ENCODE peak calls at places on chromosomes 2 and 18, in four cellular contexts. F is sigmoid colon, E is fibroblast of lung, I is uterus. M is an unnamed sample.
A peak's percentile ranks its signal among the peaks of the same experiment; 100 is the strongest.

GRCh38 chr2:893311-893710 is 57.3 kb upstream of the SNTG2 start:
- DNase-seq in F (no peak), E (no peak), I (no peak), M (no peak)

GRCh38 chr2:198641161-198641560 is 816.6 kb downstream of the SATB2 start:
- DNase-seq in F (no peak), E (no peak), I (no peak), M (no peak)

GRCh38 chr18:8960740-8961657 is 141.5 kb upstream of the NDUFV2 start:
- DNase-seq in F (no peak), E (peak; percentile 90), I (no peak), M (no peak)

GRCh38 chr2:128727404-128727803 is 408.7 kb upstream of the HS6ST1 start:
- DNase-seq in F (no peak), E (no peak), I (no peak), M (no peak)

GRCh38 chr18:79927597-79928562 is 23.6 kb downstream of the SLC66A2 start:
- DNase-seq in F (peak; percentile 34), E (no peak), I (peak; percentile 11), M (peak; percentile 37)

GRCh38 chr2:171520471-171520870 is 1.8 kb upstream of the CYBRD1 start:
- DNase-seq in F (no peak), E (no peak), I (no peak), M (no peak)

GRCh38 chr2:18546586-18546985 is 13.9 kb downstream of the RDH14 start:
- DNase-seq in F (no peak), E (no peak), I (no peak), M (no peak)

GRCh38 chr18:73235491-73235890 is 367.7 kb upstream of the NETO1 start:
- DNase-seq in F (no peak), E (peak; percentile 98), I (no peak), M (no peak)

GRCh38 chr2:152646775-152647174 is 70.5 kb downstream of the PRPF40A start:
- DNase-seq in F (no peak), E (peak; percentile 97), I (no peak), M (no peak)

GRCh38 chr2:117299451-117299850 is 515.0 kb upstream of the DDX18 start:
- DNase-seq in F (no peak), E (no peak), I (no peak), M (no peak)

GRCh38 chr2:218547978-218548377 is 20.2 kb downstream of the USP37 start:
- DNase-seq in F (no peak), E (no peak), I (no peak), M (no peak)

GRCh38 chr2:231708050-231708772 is at the start of gene PTMA:
- DNase-seq in F (peak; percentile 100), E (peak; percentile 100), I (peak; percentile 100), M (peak; percentile 100)

GRCh38 chr2:95018861-95019550 is 6.5 kb upstream of the MAL start:
- DNase-seq in F (no peak), E (no peak), I (no peak), M (peak; percentile 65)
- H3K4me1 ChIP-seq in F (no peaks in the 10 kb centered on the region), E (no peaks in the 10 kb centered on the region), I (no peaks in the 10 kb centered on the region), M (peaks cover 5% of the 10 kb centered on the region)

GRCh38 chr2:159088906-159089305 is 120.5 kb downstream of the TANC1 start:
- DNase-seq in F (no peak), E (no peak), I (no peak), M (no peak)
- TF ChIP-seq CTCF in F (no peak), E (peak; percentile 13), I (no peak), M (no peak)

DNA sequence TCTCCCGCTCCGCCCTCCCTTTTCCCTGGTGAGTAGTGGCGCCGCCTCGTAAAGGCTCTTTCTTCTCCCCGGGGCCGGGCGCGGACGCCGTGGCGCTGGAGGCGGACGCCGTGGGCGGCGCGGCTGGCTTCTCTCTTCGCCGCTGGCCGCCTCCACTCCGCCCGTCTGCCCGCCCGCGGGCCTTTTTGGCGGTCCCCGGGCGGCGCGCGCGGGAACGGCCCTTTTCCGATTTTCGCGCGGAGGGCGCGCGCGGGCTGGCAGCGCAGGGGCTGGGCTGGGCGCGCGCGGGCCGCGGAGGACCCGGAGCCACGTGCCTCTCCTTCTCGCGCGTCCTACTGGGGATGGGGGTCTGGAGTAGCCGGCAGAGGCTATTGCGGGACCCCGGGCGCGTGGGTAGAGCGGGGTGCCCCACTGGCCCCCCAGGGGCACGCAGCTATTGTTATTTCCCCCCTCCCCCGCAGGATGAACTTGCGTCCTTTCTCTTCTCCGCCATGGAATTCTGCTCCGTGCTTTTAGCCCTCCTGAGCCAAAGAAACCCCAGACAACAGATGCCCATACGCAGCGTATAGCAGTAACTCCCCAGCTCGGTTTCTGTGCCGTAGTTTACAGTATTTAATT is 472 bp downstream of the SLC20A1 start:
- DNase-seq in F (peak; percentile 72), E (no peak), I (no peak), M (no peak)
- H3K4me1 ChIP-seq in F (peaks cover 38% of the 10 kb centered on the region), E (peaks cover 27% of the 10 kb centered on the region), I (peaks cover 15% of the 10 kb centered on the region), M (peaks cover 40% of the 10 kb centered on the region)

DNA sequence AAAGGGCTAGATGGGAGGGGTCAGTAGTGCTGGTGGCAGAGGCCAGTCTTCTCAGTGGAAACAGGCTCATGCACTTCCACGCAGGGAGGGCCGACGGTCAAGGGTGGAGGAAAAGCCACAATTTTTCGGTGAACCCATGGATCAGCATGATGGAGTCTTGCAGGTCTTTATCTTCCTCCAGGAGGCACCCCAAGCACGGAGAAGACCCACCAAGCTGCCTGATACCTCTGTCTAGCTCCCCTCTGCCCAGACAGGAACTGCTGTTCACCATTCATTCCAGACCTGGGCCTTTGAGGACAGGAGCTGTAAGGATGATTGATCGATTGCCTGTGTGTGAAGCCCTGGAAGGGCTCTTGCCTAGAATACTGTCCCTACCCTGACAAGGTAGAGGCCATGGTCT is 2.8 kb upstream of the LRRFIP1 start:
- DNase-seq in F (no peak), E (no peak), I (peak; percentile 39), M (no peak)
- TF ChIP-seq CTCF in F (no peak), E (no peak), I (peak; percentile 5), M (no peak)

DNA sequence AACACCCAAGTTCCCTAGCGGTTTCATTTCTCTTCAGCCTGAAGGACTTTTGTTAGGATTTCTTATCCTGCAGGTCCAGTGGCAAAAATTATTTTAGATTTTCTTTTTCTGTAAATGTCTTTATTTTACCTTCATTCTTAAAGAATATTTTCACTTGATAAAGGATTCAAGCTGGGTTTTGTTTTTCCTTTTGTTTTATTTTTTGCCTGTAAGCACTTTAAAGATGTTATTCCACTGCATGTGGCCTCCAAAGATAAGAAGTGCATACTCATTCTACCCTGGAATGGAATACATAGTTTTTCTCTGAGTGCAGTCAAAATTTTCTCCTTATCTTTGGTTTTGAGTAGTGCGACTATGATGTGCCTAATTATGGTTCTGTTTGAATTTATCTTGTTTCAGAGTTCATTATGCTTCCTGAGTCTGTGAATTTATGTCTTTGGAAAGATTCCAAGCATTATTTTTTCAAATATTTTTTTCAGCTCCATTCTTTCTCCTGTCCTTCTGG is 69.4 kb downstream of the MAPRE2 start:
- DNase-seq in F (no peak), E (peak; percentile 81), I (no peak), M (no peak)
- H3K4me1 ChIP-seq in F (no peaks in the 10 kb centered on the region), E (no peaks in the 10 kb centered on the region), I (no peaks in the 10 kb centered on the region), M (no peaks in the 10 kb centered on the region)

GRCh38 chr2:60484080-60484737 is 69.2 kb downstream of the BCL11A start:
- DNase-seq in F (no peak), E (peak; percentile 77), I (no peak), M (no peak)

GRCh38 chr2:60488291-60488690 is 65.2 kb downstream of the BCL11A start:
- DNase-seq in F (no peak), E (no peak), I (no peak), M (no peak)

GRCh38 chr2:60485055-60485454 is 68.4 kb downstream of the BCL11A start:
- DNase-seq in F (no peak), E (no peak), I (no peak), M (no peak)

GRCh38 chr2:60485550-60485949 is 67.9 kb downstream of the BCL11A start:
- DNase-seq in F (no peak), E (no peak), I (no peak), M (no peak)

GRCh38 chr2:60486067-60486466 is 67.4 kb downstream of the BCL11A start:
- DNase-seq in F (no peak), E (no peak), I (no peak), M (no peak)
- TF ChIP-seq CTCF in F (no peak), E (no peak), I (no peak), M (no peak)

GRCh38 chr18:58865009-58865345 is 300 bp downstream of the ZNF532 start:
- DNase-seq in F (no peak), E (no peak), I (no peak), M (no peak)

GRCh38 chr18:58867281-58867961 is 2.7 kb downstream of the ZNF532 start:
- DNase-seq in F (peak; percentile 62), E (peak; percentile 79), I (no peak), M (no peak)

GRCh38 chr18:58865714-58866113 is 1.0 kb downstream of the ZNF532 start:
- DNase-seq in F (peak; percentile 8), E (peak; percentile 53), I (no peak), M (no peak)

GRCh38 chr18:58868440-58868839 is 3.8 kb downstream of the ZNF532 start:
- DNase-seq in F (peak; percentile 30), E (no peak), I (no peak), M (no peak)

GRCh38 chr18:58866261-58867232 is 1.9 kb downstream of the ZNF532 start:
- DNase-seq in F (peak; percentile 15), E (no peak), I (no peak), M (no peak)
- H3K4me1 ChIP-seq in F (peaks cover 77% of the 10 kb centered on the region), E (peaks cover 15% of the 10 kb centered on the region), I (no peaks in the 10 kb centered on the region), M (peaks cover 51% of the 10 kb centered on the region)

GRCh38 chr2:211449819-211450218 is 893.4 kb downstream of the CPS1 start:
- DNase-seq in F (no peak), E (no peak), I (no peak), M (no peak)
- TF ChIP-seq CTCF in F (no peak), E (no peak), I (no peak), M (no peak)

GRCh38 chr18:55307505-55307904 is 280.5 kb downstream of the TCF4 start:
- DNase-seq in F (no peak), E (no peak), I (no peak), M (no peak)

GRCh38 chr18:55310044-55310676 is 277.8 kb downstream of the TCF4 start:
- DNase-seq in F (no peak), E (no peak), I (no peak), M (no peak)

GRCh38 chr18:55309249-55309648 is 278.7 kb downstream of the TCF4 start:
- DNase-seq in F (no peak), E (no peak), I (no peak), M (no peak)

GRCh38 chr18:55314031-55314430 is 274.0 kb downstream of the TCF4 start:
- DNase-seq in F (no peak), E (no peak), I (no peak), M (no peak)

DNA sequence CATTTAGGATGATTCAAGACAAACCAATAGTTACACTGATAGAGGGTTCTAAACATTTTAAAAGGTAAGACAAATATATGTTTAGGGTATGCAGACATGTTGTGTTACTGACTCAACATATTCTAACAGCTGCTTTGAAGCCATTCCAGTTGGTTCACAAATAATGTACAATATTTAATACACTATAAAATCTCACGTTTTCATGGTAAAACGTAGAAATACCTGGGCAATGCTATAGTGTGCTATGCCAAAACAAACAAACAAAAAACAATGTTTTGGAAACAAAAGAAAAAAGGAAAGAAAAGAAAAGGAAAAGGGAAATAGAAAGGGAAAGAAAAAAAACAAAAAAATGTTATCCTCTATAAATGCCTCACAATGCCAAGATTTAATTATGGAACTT is 277.1 kb downstream of the TCF4 start:
- DNase-seq in F (no peak), E (no peak), I (no peak), M (no peak)
- H3K4me1 ChIP-seq in F (peaks cover 42% of the 10 kb centered on the region), E (no peaks in the 10 kb centered on the region), I (peaks cover 12% of the 10 kb centered on the region), M (peaks cover 12% of the 10 kb centered on the region)